ENCODE peak calls at places on chromosomes 7 and 10, in six cellular contexts. Z is uterus, N is kidney epithelial cell, U is psoas muscle, X is WTC11, S is body of pancreas. E is an unnamed sample.

GRCh38 chr10:22560391-22561239 is 153.8 kb downstream of the PIP4K2A start:
- DNase-seq in Z (no peak), N (no peak), U (no peak), X (no peak), S (no peak), E (no peak)

GRCh38 chr10:3119796-3120459 is 52.6 kb downstream of the PFKP start:
- DNase-seq in Z (no peak), N (no peak), U (no peak), X (peak), S (no peak), E (peak)

GRCh38 chr10:34292178-34292565 is 522.9 kb downstream of the PARD3 start:
- DNase-seq in Z (no peak), N (no peak), U (no peak), X (no peak), S (no peak), E (no peak)

GRCh38 chr10:34200355-34200901 is 614.7 kb downstream of the PARD3 start:
- DNase-seq in Z (no peak), N (no peak), U (no peak), X (no peak), S (no peak), E (no peak)

GRCh38 chr10:4127518-4128315 is 342.7 kb upstream of the KLF6 start:
- DNase-seq in Z (no peak), N (no peak), U (no peak), X (no peak), S (peak), E (peak)

GRCh38 chr10:7955446-7955845 is 99.0 kb upstream of the GATA3 start:
- DNase-seq in Z (no peak), N (no peak), U (no peak), X (no peak), S (no peak), E (no peak)

GRCh38 chr10:126373982-126374381 is 14.3 kb downstream of the ADAM12 start:
- DNase-seq in Z (no peak), N (no peak), U (no peak), X (no peak), S (no peak), E (no peak)

GRCh38 chr7:129159539-129159938 is 15.0 kb downstream of the TSPAN33 start:
- DNase-seq in Z (no peak), N (no peak), U (no peak), X (no peak), S (no peak), E (no peak)

GRCh38 chr7:95405800-95406199 is 9.6 kb upstream of the PON3 start:
- DNase-seq in Z (no peak), N (no peak), U (no peak), X (no peak), S (no peak), E (no peak)

GRCh38 chr7:102128303-102128702 is 158.4 kb upstream of the SH2B2 start:
- DNase-seq in Z (no peak), N (no peak), U (no peak), X (no peak), S (no peak), E (no peak)

GRCh38 chr7:7720193-7720592 is 1.8 kb upstream of the RPA3 start:
- DNase-seq in Z (no peak), N (no peak), U (no peak), X (no peak), S (no peak), E (no peak)

GRCh38 chr10:43284341-43284910 is 17.6 kb upstream of the RASGEF1A start:
- DNase-seq in Z (no peak), N (no peak), U (no peak), X (peak), S (no peak), E (peak)

GRCh38 chr7:138875794-138876193 is 77.8 kb upstream of the ATP6V0A4 start:
- DNase-seq in Z (no peak), N (peak), U (no peak), X (no peak), S (no peak), E (no peak)

GRCh38 chr10:22459496-22459895 is 114.2 kb downstream of the SPAG6 start:
- DNase-seq in Z (no peak), N (no peak), U (no peak), X (no peak), S (no peak), E (no peak)

GRCh38 chr7:37709631-37710509 is 26.3 kb downstream of the GPR141 start:
- DNase-seq in Z (no peak), N (no peak), U (no peak), X (no peak), S (no peak), E (no peak)

GRCh38 chr7:47152307-47152706 is 429.6 kb downstream of the TNS3 start:
- DNase-seq in Z (no peak), N (no peak), U (no peak), X (no peak), S (no peak), E (no peak)

GRCh38 chr7:39589323-39590111 is 23.3 kb downstream of the YAE1 start:
- DNase-seq in Z (no peak), N (peak), U (no peak), X (peak), S (no peak), E (peak)

GRCh38 chr7:39587393-39587792 is 21.2 kb downstream of the YAE1 start:
- DNase-seq in Z (no peak), N (no peak), U (no peak), X (no peak), S (no peak), E (no peak)

GRCh38 chr7:39592586-39592985 is 26.4 kb downstream of the YAE1 start:
- DNase-seq in Z (no peak), N (peak), U (no peak), X (no peak), S (no peak), E (no peak)

GRCh38 chr7:39583539-39583938 is 17.3 kb downstream of the YAE1 start:
- DNase-seq in Z (no peak), N (no peak), U (no peak), X (no peak), S (no peak), E (no peak)

DNA sequence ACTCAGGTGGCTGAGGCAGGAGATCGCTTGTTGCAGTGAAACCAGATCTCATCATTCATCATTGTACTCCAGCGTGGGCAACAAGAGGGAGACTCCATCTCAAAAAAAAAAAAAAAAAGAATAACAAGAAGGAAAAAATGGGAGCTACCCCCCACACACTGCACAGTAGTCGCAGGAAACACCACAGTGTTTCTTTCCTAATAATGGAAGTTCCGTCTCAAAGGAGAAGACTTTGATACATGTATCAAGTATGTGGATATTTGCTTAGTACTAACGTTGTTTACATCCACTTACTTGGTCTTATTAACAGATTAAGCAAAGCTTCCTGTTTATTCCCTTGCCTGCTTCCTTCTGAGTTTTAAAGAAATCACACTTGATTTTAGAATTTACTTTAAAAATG is 22.2 kb downstream of the YAE1 start:
- DNase-seq in Z (no peak), N (no peak), U (no peak), X (no peak), S (no peak), E (no peak)
- TF ChIP-seq CTCF in Z (no peak), N (no peak), U (no peak), X (no peak), S (no peak), E (no peak)

GRCh38 chr7:127708201-127708600 is 56.2 kb downstream of the SND1 start:
- DNase-seq in Z (no peak), N (no peak), U (no peak), X (no peak), S (no peak), E (no peak)

GRCh38 chr7:127713006-127713405 is 61.0 kb downstream of the SND1 start:
- DNase-seq in Z (no peak), N (no peak), U (no peak), X (no peak), S (no peak), E (no peak)

GRCh38 chr7:127708788-127709187 is 56.8 kb downstream of the SND1 start:
- DNase-seq in Z (peak), N (peak), U (peak), X (peak), S (peak), E (peak)

GRCh38 chr7:127711872-127712271 is 59.9 kb downstream of the SND1 start:
- DNase-seq in Z (no peak), N (no peak), U (no peak), X (no peak), S (no peak), E (no peak)

GRCh38 chr7:127710635-127711034 is 58.6 kb downstream of the SND1 start:
- DNase-seq in Z (no peak), N (no peak), U (no peak), X (no peak), S (no peak), E (no peak)
- TF ChIP-seq CTCF in Z (no peak), N (no peak), U (no peak), X (no peak), S (no peak), E (no peak)

GRCh38 chr10:103238506-103239252 is 7.0 kb upstream of the RPEL1 start:
- DNase-seq in Z (no peak), N (no peak), U (no peak), X (peak), S (peak), E (peak)
- TF ChIP-seq CTCF in Z (peak), N (peak), U (peak), X (no peak), S (peak), E (peak)

GRCh38 chr7:24587853-24588252 is 14.6 kb downstream of the PALS2 start:
- DNase-seq in Z (no peak), N (no peak), U (no peak), X (peak), S (no peak), E (peak)
- TF ChIP-seq CTCF in Z (no peak), N (peak), U (peak), X (peak), S (peak), E (peak)

GRCh38 chr7:86950360-86950759 is 109.1 kb downstream of the ELAPOR2 start:
- DNase-seq in Z (no peak), N (no peak), U (no peak), X (no peak), S (no peak), E (no peak)
- TF ChIP-seq CTCF in Z (no peak), N (no peak), U (no peak), X (no peak), S (no peak), E (no peak)